ENCODE peak calls at places on chromosomes 5 and 9, in six cellular contexts. Y, I, T, Z, D and U are unnamed samples.

GRCh38 chr9:108477538-108478006 is 378.2 kb downstream of the ACTL7B start:
- DNase-seq in Y (no peak), I (peak; percentile 90), T (no peak), Z (no peak), D (no peak), U (no peak)

GRCh38 chr5:129431406-129431805 is 28.7 kb upstream of the ADAMTS19 start:
- DNase-seq in Y (no peak), I (no peak), T (no peak), Z (no peak), D (no peak), U (no peak)

GRCh38 chr9:32378496-32378895 is 5.9 kb upstream of the ACO1 start:
- DNase-seq in Y (peak; percentile 50), I (peak; percentile 83), T (peak; percentile 66), Z (no peak), D (no peak), U (no peak)

GRCh38 chr9:4497855-4498254 is 7.6 kb downstream of the SLC1A1 start:
- DNase-seq in Y (no peak), I (no peak), T (no peak), Z (no peak), D (no peak), U (no peak)

GRCh38 chr5:157143127-157143959 is 678 bp upstream of the MED7 start:
- DNase-seq in Y (peak; percentile 11), I (peak; percentile 14), T (peak; percentile 55), Z (peak; percentile 49), D (peak; percentile 57), U (no peak)

GRCh38 chr5:38672059-38672791 is 115.8 kb upstream of the LIFR start:
- DNase-seq in Y (no peak), I (peak; percentile 47), T (no peak), Z (no peak), D (no peak), U (no peak)

GRCh38 chr5:112005533-112005926 is 248.5 kb upstream of the NREP start:
- DNase-seq in Y (no peak), I (peak; percentile 17), T (no peak), Z (no peak), D (no peak), U (no peak)

GRCh38 chr5:32044904-32045303 is 129.2 kb downstream of the GOLPH3 start:
- DNase-seq in Y (no peak), I (peak; percentile 86), T (no peak), Z (no peak), D (no peak), U (no peak)

GRCh38 chr9:129232839-129233568 is 54.9 kb upstream of the IER5L start:
- DNase-seq in Y (no peak), I (no peak), T (no peak), Z (no peak), D (no peak), U (no peak)

GRCh38 chr5:72940082-72940481 is 15.8 kb upstream of the FCHO2 start:
- DNase-seq in Y (no peak), I (no peak), T (no peak), Z (no peak), D (no peak), U (no peak)

GRCh38 chr5:145947581-145947980 is 11.2 kb downstream of the SH3RF2 start:
- DNase-seq in Y (no peak), I (no peak), T (no peak), Z (no peak), D (no peak), U (no peak)

GRCh38 chr9:26341545-26341944 is 551.1 kb downstream of the CAAP1 start:
- DNase-seq in Y (no peak), I (no peak), T (no peak), Z (no peak), D (no peak), U (no peak)
- TF ChIP-seq CTCF in Y (no peak), I (no peak), T (no peak), Z (no peak), D (no peak), U (no peak)

GRCh38 chr5:170747357-170747756 is 36.2 kb upstream of the GABRP start:
- DNase-seq in Y (no peak), I (no peak), T (no peak), Z (peak; percentile 40), D (peak; percentile 75), U (no peak)

GRCh38 chr5:170746952-170747340 is 36.6 kb upstream of the GABRP start:
- DNase-seq in Y (no peak), I (no peak), T (no peak), Z (peak; percentile 36), D (no peak), U (no peak)

GRCh38 chr5:170748986-170749385 is 34.5 kb upstream of the GABRP start:
- DNase-seq in Y (no peak), I (no peak), T (no peak), Z (peak; percentile 62), D (no peak), U (no peak)

GRCh38 chr5:170746081-170746951 is 37.2 kb upstream of the GABRP start:
- DNase-seq in Y (peak; percentile 31), I (no peak), T (no peak), Z (peak; percentile 81), D (no peak), U (no peak)

GRCh38 chr5:170747851-170748250 is 35.7 kb upstream of the GABRP start:
- DNase-seq in Y (peak; percentile 62), I (no peak), T (no peak), Z (peak; percentile 82), D (peak; percentile 25), U (peak; percentile 48)
- TF ChIP-seq CTCF in Y (peak; percentile 70), I (peak; percentile 15), T (no peak), Z (peak; percentile 50), D (peak; percentile 56), U (peak; percentile 71)

GRCh38 chr5:176784218-176785165 is 25.9 kb upstream of the UNC5A start:
- DNase-seq in Y (no peak), I (peak; percentile 97), T (no peak), Z (no peak), D (no peak), U (no peak)

GRCh38 chr5:176787676-176788075 is 22.7 kb upstream of the UNC5A start:
- DNase-seq in Y (no peak), I (no peak), T (no peak), Z (no peak), D (no peak), U (no peak)

GRCh38 chr5:176781638-176782570 is 28.5 kb upstream of the UNC5A start:
- DNase-seq in Y (no peak), I (no peak), T (no peak), Z (peak; percentile 77), D (no peak), U (no peak)

GRCh38 chr5:176788091-176788490 is 22.3 kb upstream of the UNC5A start:
- DNase-seq in Y (no peak), I (peak; percentile 37), T (no peak), Z (no peak), D (no peak), U (no peak)

DNA sequence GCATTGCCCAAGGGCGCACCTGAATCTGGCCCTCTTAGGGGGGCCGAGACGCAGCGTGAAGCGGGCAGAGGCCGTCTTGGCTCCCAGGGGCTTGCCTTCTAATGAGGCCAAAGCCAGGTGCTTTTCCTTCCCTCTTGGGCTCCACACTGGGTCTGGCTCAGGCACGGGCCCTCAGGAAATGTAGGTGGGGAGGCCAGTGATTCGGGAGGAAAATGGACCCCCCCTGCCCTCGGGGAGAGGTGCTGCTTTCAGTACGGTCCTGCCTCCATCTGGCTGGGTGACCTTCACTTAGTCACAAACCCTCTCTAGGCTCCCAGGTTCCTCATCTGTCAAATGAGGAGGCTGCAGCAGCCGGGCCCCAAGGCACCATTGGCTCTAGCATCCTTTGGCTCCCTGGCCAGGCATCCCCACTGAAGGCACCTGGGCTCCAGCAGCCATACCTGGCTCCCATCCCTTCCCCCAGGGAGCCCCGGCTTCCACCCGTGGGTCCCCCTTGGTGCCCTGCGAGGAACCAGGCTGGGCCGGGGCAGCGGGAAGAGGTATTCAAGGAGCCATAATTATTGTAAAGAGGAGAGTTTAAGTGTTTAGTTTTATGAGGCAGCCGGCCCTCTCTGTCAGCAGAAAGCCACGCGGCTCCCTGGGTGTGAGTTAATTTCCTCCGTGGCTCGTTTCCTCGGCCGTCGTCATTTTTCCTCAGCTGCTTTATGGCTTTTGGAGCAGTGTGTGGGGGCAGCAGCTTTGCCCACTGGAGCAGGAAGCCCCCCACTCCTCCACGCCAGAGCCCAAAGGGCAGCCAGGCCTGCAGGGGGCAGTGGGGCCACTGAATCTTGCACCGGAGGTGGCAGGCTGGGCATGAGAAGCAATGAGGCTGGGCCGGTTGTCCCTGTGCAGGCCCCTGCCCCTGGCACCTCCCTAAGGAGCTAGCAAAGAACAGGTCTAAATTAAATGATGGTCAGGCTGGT is 24.9 kb upstream of the UNC5A start:
- DNase-seq in Y (no peak), I (no peak), T (no peak), Z (no peak), D (no peak), U (no peak)
- TF ChIP-seq CTCF in Y (no peak), I (no peak), T (no peak), Z (no peak), D (no peak), U (no peak)

GRCh38 chr5:98518754-98519153 is 254.7 kb upstream of the RGMB start:
- DNase-seq in Y (no peak), I (no peak), T (no peak), Z (no peak), D (no peak), U (no peak)
- TF ChIP-seq CTCF in Y (no peak), I (no peak), T (no peak), Z (no peak), D (no peak), U (no peak)

DNA sequence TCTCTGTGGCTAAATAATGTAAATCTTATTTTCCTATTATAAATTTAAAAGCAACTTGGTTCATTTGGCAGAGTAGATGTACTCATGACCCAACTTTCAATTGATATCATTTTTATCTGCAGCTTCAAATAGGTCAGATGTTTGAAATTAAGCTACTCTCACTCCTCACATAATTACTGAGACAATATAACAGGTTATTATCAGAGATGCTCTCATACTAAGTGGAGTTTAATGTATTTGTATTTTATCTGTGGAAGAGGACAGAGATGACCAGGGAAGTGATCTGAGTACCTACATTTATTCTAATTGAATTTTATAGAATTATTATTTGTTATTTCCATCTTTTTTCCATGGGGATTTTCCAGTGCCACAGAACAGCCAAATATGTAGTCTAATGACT is 177.4 kb upstream of the PRLR start:
- DNase-seq in Y (no peak), I (no peak), T (no peak), Z (no peak), D (no peak), U (no peak)
- TF ChIP-seq CTCF in Y (no peak), I (no peak), T (no peak), Z (no peak), D (no peak), U (no peak)

DNA sequence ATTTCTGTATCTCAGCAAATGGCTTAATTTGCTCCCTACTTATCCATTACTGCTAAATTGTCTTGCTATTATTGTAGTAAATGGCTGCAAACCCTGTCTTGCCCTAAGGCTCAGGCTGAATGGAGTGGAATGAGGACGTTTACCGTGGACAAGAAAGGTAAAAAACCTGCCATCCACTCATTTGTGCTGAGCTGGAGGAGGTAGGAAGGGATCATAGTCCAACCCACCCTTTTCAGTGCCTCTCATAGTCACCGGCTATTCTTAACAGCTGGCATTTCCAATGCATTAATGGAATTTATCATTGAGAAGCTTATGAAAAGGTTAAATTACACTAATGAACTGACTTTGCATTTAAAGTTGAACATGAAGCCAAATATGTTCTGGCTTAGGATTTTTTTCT is 474.1 kb downstream of the RASEF start:
- DNase-seq in Y (no peak), I (no peak), T (no peak), Z (no peak), D (no peak), U (no peak)
- TF ChIP-seq CTCF in Y (no peak), I (no peak), T (no peak), Z (no peak), D (no peak), U (no peak)

GRCh38 chr9:9674461-9674860 is 938.3 kb downstream of the PTPRD start:
- DNase-seq in Y (no peak), I (no peak), T (no peak), Z (no peak), D (no peak), U (no peak)
- TF ChIP-seq CTCF in Y (no peak), I (no peak), T (no peak), Z (no peak), D (no peak), U (no peak)